ENCODE peak calls at places on chromosomes 5 and 9, in eight cellular contexts. Z is left lung; E is upper lobe of right lung; O is IMR-90; A is trophoblast cell; I is GM23248; L is adrenal gland; U is CD4-positive, alpha-beta memory T cell. B is an unnamed sample. For H3K36me3, the result is how much of the 10 kb centered on the place peaks cover.

GRCh38 chr5:78541058-78541624 is 107.4 kb downstream of the LHFPL2 start:
- DNase-seq in Z (no peak), E (no peak), U (no peak), A (no peak), I (no peak), L (peak), O (no peak), B (no peak)

GRCh38 chr5:1280177-1281037 is 14.5 kb downstream of the TERT start:
- DNase-seq in O (no peak), U (no peak), A (no peak), Z (peak), E (peak), L (no peak), I (no peak), B (no peak)

GRCh38 chr5:3489221-3489620 is 106.4 kb upstream of the IRX1 start:
- DNase-seq in O (no peak), E (no peak), U (no peak), I (no peak), Z (no peak), L (no peak), A (no peak), B (no peak)

GRCh38 chr9:112380771-112381181 is 868 bp downstream of the HSDL2 start:
- DNase-seq in Z (no peak), A (peak), U (peak), L (no peak), E (no peak), I (peak), O (peak), B (peak)

GRCh38 chr5:149803641-149804468 is 73.7 kb downstream of the PPARGC1B start:
- DNase-seq in U (no peak), E (no peak), Z (no peak), L (no peak), I (peak), O (peak), A (no peak), B (peak)

GRCh38 chr5:133385346-133385745 is 227.0 kb downstream of the FSTL4 start:
- DNase-seq in O (no peak), I (no peak), E (no peak), L (no peak), Z (no peak), A (no peak), U (no peak), B (no peak)

GRCh38 chr5:179228341-179229121 is 116.7 kb downstream of the ADAMTS2 start:
- DNase-seq in I (no peak), U (no peak), L (no peak), Z (peak), E (peak), A (no peak), O (no peak), B (peak)

GRCh38 chr9:17807670-17808282 is 228.9 kb downstream of the SH3GL2 start:
- DNase-seq in U (no peak), I (no peak), Z (no peak), O (no peak), A (no peak), L (no peak), E (no peak), B (no peak)

GRCh38 chr9:5436441-5436840 is 1.3 kb downstream of the PLGRKT start:
- DNase-seq in L (no peak), U (no peak), A (no peak), O (no peak), Z (no peak), E (no peak), I (no peak), B (no peak)

GRCh38 chr5:66285343-66285942 is 141.3 kb downstream of the SREK1 start:
- DNase-seq in L (no peak), I (no peak), E (no peak), A (no peak), U (no peak), O (no peak), Z (no peak), B (no peak)

GRCh38 chr5:556909-557441 is 32.7 kb upstream of the SLC9A3 start:
- DNase-seq in O (no peak), A (no peak), U (no peak), L (peak), Z (no peak), I (no peak), E (no peak), B (no peak)

GRCh38 chr5:61322738-61323429 is 9.2 kb upstream of the ZSWIM6 start:
- DNase-seq in E (no peak), I (peak), O (peak), A (no peak), L (no peak), U (no peak), Z (no peak), B (no peak)
- H3K4me3 ChIP-seq in E (no peak), I (no peak), O (no peak), A (no peak), L (no peak), U (no peak), Z (no peak), B (no peak)

GRCh38 chr9:97501972-97502221 is 431 bp downstream of the TMOD1 start:
- DNase-seq in Z (no peak), I (no peak), A (no peak), L (no peak), U (no peak), E (no peak), O (no peak), B (no peak)

GRCh38 chr9:97502222-97502983 is 937 bp downstream of the TMOD1 start:
- DNase-seq in O (no peak), I (no peak), L (peak), E (no peak), A (no peak), U (no peak), Z (peak), B (peak)

GRCh38 chr9:97500263-97500662 is 1.2 kb upstream of the TMOD1 start:
- DNase-seq in O (no peak), L (no peak), A (no peak), E (no peak), Z (no peak), U (no peak), I (no peak), B (no peak)

GRCh38 chr9:97501177-97501971 is at the start of gene TMOD1:
- DNase-seq in L (peak), A (no peak), Z (peak), I (peak), U (no peak), E (peak), O (peak), B (peak)

DNA sequence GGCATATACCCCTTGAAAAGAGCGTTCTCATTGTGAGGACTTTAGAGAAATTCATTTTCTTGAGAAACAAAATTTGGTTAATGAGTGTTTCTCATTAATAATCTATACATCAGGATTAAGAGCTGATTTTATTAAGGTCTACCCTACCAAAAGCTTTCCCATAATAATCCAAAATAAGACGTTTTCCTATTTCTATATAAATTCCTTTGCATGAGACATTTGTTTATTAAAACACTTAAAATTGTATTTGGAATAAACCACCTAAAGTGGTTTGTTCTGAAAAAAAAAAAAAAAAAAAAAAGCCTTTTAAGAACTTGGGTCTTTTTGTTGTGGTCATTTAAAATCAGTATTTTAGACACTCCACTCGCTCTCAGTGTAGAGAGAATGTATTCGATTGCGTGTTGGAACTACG is 695 bp upstream of the TMOD1 start:
- DNase-seq in O (no peak), L (no peak), Z (no peak), U (no peak), I (no peak), A (no peak), E (no peak), B (no peak)
- H3K27ac ChIP-seq in O (no peak), L (no peak), Z (no peak), U (no peak), I (no peak), A (no peak), E (no peak), B (no peak)

DNA sequence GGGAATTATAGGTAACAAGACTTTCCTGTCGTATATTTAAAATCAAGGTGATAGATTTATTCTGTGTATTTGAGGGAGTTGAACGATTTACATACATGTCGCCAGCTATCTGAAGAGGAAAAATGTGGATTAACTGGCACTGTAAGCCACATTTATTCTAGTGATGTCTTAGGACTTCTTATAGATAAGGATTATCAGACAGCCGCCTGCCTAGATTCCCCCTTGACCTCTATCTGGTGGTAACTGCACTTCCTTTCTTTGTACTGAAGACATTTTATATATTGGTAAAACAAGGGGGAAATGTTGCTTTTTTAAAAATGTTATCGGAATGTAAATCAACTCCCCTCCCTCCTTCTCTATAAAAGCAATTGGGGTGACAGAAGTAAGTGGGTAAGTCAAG is 39.3 kb upstream of the F2RL2 start:
- DNase-seq in E (no peak), A (no peak), Z (no peak), I (no peak), O (no peak), L (no peak), U (no peak), B (no peak)
- H3K36me3 ChIP-seq in E (under half), A (under half), Z (under half), I (under half), O (under half), L (under half), U (half or more), B (under half)

DNA sequence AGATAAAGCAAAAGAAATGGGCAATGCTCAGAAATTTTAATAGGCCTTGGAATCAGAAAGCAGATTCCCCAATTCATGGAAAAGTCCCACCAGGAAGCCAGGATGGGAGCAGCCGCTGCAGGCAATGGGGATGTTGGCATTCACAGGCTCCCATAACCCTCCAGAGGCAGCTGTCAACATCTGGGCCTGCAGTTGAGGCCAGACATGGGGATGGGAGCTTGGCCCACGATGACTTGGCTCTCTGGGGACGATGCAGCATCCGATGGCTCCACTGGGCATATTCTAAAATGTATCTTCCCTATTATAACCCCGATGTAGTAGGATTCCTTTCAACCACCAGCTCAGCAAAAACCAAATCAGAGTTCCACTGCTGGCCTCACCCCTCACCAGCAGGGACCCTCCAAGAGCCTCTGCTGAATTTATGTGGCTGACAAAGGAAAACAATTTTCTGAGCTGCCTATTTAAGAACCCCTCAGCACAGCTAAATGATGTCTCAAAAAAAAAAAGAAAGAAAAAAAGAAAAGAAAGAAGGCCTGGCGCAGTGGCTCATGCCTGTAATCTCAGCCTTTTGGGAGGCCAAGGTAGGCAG is 7.1 kb downstream of the SPRY4 start:
- DNase-seq in U (no peak), Z (no peak), L (no peak), I (peak), A (no peak), O (no peak), E (no peak), B (no peak)
- H3K4me3 ChIP-seq in U (no peak), Z (no peak), L (no peak), I (no peak), A (no peak), O (no peak), E (no peak), B (no peak)

DNA sequence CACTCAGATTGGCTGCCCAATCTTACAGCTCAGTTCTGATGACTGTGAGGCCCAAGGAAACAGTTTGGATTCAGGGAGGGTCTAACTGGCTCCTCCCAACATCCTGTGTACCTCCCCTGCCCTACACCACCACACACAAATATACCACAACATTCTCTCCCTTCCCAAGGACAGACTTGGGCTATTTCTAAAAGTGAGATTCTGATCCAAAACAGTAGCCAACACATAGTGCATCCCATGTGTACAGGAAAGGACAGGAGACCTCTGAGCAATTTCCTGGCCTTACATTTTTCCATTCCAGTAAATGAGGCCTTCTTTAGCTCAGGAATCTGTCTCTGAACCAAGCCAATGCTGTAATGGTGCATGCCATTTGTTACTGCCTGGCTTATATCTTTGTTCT is 20.8 kb downstream of the ZNF366 start:
- DNase-seq in Z (no peak), U (no peak), I (peak), O (peak), A (no peak), L (no peak), E (no peak), B (peak)
- H3K27ac ChIP-seq in Z (no peak), U (no peak), I (peak), O (no peak), A (no peak), L (no peak), E (no peak), B (no peak)

DNA sequence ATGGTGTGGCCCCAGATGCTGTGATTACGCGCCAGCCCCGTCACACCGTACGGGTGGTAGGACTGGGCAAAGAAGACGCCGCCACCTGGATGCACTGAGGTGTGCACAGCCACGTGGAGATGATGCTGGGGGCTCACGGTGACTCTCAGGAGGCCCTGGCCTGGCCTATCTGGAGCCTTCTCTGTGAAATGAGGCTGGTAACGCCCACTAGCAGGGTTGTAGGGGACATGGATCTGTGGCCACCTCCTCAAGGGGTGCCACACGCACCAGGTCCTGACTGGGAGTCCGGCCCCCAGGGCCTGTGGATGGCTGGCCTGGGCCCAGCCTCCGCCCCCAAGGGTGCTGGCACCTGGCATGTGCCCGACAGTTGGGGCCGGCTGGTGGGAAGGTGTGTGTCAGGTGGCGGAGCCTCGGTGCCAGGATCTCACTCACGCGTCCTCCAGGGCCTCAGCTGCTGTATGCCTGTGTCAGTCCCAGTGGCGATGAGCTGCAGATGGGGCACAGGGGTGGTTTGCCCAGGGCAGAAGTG is 32.4 kb downstream of the NEK6 start:
- DNase-seq in I (no peak), Z (no peak), O (no peak), A (no peak), L (no peak), U (no peak), E (no peak), B (no peak)
- H3K36me3 ChIP-seq in I (under half), Z (under half), O (under half), A (under half), L (under half), U (under half), E (under half), B (under half)

GRCh38 chr5:56819027-56819881 is 3.9 kb downstream of the MAP3K1 start:
- DNase-seq in Z (no peak), U (no peak), O (no peak), E (no peak), I (no peak), A (no peak), L (no peak), B (no peak)
- H3K4me3 ChIP-seq in Z (peak), U (peak), O (peak), E (peak), I (no peak), A (no peak), L (no peak), B (peak)